ENCODE peak calls at places on chromosome 10, in four cellular contexts. A is GM12878, P is IMR-90, S is K562. E is an unnamed sample.

GRCh38 chr10:114541081-114541833 is 116.8 kb downstream of the ABLIM1 start:
- DNase-seq in A (no peak), P (peak), S (no peak), E (peak)

GRCh38 chr10:132448248-132448731 is 51.3 kb downstream of the PWWP2B start:
- DNase-seq in A (peak), S (peak), P (no peak), E (no peak)

GRCh38 chr10:124162774-124163354 is 69.5 kb upstream of the CHST15 start:
- DNase-seq in P (no peak), A (no peak), S (no peak), E (no peak)

GRCh38 chr10:128180843-128181242 is 54.6 kb upstream of the MKI67 start:
- DNase-seq in P (no peak), S (no peak), A (no peak), E (no peak)

GRCh38 chr10:1142596-1142995 is 86.4 kb downstream of the WDR37 start:
- DNase-seq in S (no peak), A (no peak), P (no peak), E (no peak)

GRCh38 chr10:126251778-126252407 is 136.4 kb downstream of the ADAM12 start:
- DNase-seq in P (no peak), A (no peak), S (no peak), E (no peak)

GRCh38 chr10:70742537-70743429 is 42.4 kb downstream of the TBATA start:
- DNase-seq in S (peak), P (peak), A (no peak), E (peak)

GRCh38 chr10:124994573-124995473 is 52.9 kb downstream of the ZRANB1 start:
- DNase-seq in S (no peak), P (no peak), A (no peak), E (no peak)

GRCh38 chr10:124545346-124545745 is 83.7 kb downstream of the LHPP start:
- DNase-seq in P (no peak), A (no peak), S (no peak), E (no peak)

GRCh38 chr10:13062813-13063212 is 37.1 kb upstream of the OPTN start:
- DNase-seq in P (no peak), S (peak), A (no peak), E (no peak)

GRCh38 chr10:127612-128432 is 7.4 kb upstream of the ZMYND11 start:
- DNase-seq in A (peak), P (no peak), S (no peak), E (peak)

GRCh38 chr10:77285529-77286182 is 352.0 kb downstream of the KCNMA1 start:
- DNase-seq in S (no peak), A (no peak), P (no peak), E (no peak)

GRCh38 chr10:48455392-48456151 is 149.1 kb downstream of the MAPK8 start:
- DNase-seq in A (no peak), P (no peak), S (no peak), E (no peak)

GRCh38 chr10:114547056-114547455 is 111.0 kb downstream of the ABLIM1 start:
- DNase-seq in P (no peak), A (no peak), S (no peak), E (peak)

GRCh38 chr10:200405-200804 is 65.2 kb downstream of the ZMYND11 start:
- DNase-seq in A (no peak), S (no peak), P (peak), E (no peak)

GRCh38 chr10:110822708-110823291 is 48.9 kb upstream of the PDCD4 start:
- DNase-seq in A (no peak), S (no peak), P (no peak), E (no peak)

GRCh38 chr10:77392236-77392721 is 245.3 kb downstream of the KCNMA1 start:
- DNase-seq in A (no peak), S (no peak), P (peak), E (no peak)

GRCh38 chr10:77251297-77252013 is 386.2 kb downstream of the KCNMA1 start:
- DNase-seq in A (no peak), P (peak), S (peak), E (peak)

GRCh38 chr10:102452672-102453340 is 1.5 kb upstream of the C10orf95 start:
- DNase-seq in A (no peak), P (peak), S (no peak), E (no peak)

GRCh38 chr10:74910604-74911355 is 84.4 kb downstream of the KAT6B start:
- DNase-seq in P (peak), S (no peak), A (no peak), E (no peak)

DNA sequence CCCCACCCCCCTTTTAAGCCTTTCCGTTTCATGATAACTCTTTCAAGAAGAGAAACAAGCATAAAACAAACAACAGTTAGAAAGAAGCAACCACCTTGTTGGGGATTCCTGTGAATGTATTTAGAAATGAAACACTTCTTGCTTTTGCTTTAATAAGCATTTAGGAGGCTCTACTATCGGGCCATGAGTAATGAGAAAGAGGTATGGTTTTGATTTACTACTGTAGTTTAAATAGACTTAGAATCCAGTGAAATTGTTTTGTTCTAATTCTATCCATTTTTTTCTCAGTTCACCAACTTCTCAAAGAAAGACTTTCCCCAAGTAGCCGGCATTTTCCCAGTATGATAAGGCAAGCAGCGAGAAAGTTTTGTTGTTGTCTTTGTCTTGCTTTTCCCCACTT is 168.7 kb upstream of the HABP2 start:
- DNase-seq in P (no peak), S (no peak), A (no peak), E (no peak)
- TF ChIP-seq FOS in P (no peak), S (no peak), A (no peak), E (no peak)

GRCh38 chr10:19762026-19762425 is 54.2 kb upstream of the PLXDC2 start:
- DNase-seq in P (no peak), A (no peak), S (no peak), E (no peak)
- TF ChIP-seq FOS in P (no peak), A (no peak), S (no peak), E (no peak)

DNA sequence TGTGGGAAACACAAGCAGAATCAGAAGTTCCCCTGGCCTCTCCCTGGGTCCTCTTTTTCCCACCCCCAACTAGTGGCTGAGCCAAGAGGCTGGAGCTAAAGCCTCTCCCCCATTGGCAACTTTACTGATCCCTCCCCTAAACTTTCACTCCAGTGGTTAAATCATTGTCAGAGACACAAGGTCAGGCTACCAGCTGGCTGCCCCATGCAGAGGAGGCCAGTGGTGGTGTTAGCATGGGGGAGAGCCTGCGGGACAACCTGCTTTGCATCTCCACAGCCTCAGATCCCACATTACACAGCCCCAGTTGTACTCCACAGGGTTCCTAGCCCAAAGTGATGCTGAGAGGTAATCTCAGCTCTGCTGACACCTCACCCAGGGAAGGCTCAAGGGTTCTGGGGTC is 21.0 kb downstream of the NEUROG3 start:
- DNase-seq in S (no peak), A (no peak), P (no peak), E (no peak)
- TF ChIP-seq FOS in S (no peak), A (no peak), P (no peak), E (no peak)

GRCh38 chr10:43109671-43110249 is 28.5 kb upstream of the CSGALNACT2 start:
- DNase-seq in P (no peak), A (no peak), S (no peak), E (no peak)
- TF ChIP-seq FOS in P (no peak), A (no peak), S (no peak), E (no peak)

GRCh38 chr10:98667081-98667480 is 220.3 kb upstream of the HPS1 start:
- DNase-seq in S (no peak), P (no peak), A (no peak), E (no peak)

GRCh38 chr10:98659951-98660350 is 213.2 kb upstream of the HPS1 start:
- DNase-seq in A (no peak), S (no peak), P (no peak), E (no peak)

GRCh38 chr10:98664329-98665042 is 217.8 kb upstream of the HPS1 start:
- DNase-seq in A (peak), S (peak), P (peak), E (peak)
- TF ChIP-seq FOS in A (no peak), S (no peak), P (no peak), E (no peak)

GRCh38 chr10:11225935-11226334 is 208.3 kb downstream of the CELF2 start:
- DNase-seq in P (no peak), A (no peak), S (peak), E (no peak)
- TF ChIP-seq FOS in P (no peak), A (no peak), S (no peak), E (no peak)

DNA sequence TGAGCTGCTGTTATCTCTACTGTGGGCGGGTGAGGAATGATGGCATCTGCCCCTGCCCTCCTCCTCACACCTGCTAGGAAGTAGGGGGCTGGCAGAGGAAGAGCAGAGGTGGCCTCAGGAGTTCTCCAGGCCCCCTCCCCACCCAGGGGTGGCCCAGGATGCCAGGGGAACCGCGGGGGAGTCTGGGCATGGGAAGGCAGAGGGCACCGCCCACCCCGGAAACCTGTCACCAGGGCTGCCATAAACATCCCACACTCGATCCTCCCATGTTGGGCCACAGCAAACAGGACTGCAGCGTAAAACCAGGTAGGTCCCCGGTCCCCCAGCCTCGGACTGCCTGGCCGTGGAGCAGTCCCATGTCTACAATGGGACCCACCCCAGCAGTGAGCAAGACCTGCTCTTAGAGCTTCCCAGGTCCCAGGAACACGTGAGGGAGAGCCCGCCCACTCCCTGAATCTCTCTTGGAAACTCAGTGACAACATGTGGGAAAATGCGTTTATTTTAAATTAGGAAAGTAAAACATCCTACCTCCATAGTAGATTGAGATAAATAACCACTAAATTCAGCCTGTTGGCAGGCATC is 23.4 kb downstream of the EBF3 start:
- DNase-seq in A (no peak), P (no peak), S (no peak), E (no peak)
- TF ChIP-seq FOS in A (no peak), P (no peak), S (no peak), E (no peak)

DNA sequence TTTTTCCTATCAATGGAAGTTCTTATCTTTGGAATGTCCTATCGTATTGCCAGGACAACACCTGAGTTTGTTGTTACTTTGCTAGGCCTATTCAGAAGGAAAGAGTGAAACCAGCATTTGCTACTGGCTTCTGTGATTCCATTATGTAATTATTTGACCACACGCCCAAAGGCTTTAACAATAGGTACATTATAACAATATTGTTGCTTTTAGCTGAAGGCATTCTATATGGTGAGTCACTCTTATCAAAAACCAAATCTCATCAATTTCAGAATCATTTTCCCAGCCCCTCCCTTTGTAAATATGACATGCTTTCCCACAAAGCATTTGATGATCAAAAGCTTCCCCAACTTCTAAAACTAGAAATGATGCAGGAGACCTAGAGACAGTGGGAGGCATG is 294.4 kb upstream of the NEBL start:
- DNase-seq in S (no peak), A (no peak), P (no peak), E (no peak)
- TF ChIP-seq FOS in S (no peak), A (no peak), P (no peak), E (no peak)

DNA sequence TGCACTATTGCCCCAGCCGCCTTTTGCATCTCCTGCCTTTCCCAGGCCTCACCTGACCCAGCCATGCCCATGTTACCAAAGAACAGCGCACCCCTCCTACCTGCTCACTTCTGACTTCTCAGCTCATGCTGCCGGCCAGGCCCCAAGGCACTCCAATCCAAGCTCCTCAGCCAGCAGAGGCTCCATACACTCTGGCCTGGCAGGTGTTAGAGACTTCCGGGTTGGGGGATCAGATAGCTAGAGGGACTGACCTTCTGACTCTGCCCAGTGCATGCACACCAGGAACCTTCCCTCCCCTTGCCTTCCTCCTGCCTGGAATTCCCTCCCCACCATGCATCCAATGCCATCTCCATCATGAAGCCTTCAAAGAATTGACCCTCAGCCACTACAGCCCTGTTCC is 56.2 kb upstream of the ZMIZ1 start:
- DNase-seq in S (no peak), P (no peak), A (no peak), E (no peak)
- TF ChIP-seq FOS in S (no peak), P (no peak), A (no peak), E (no peak)

E was measured in endothelial cell of umbilical vein.